ENCODE peak calls at places on chromosomes 4 and X, in five cellular contexts. C, H, E, F and J are unnamed samples.

GRCh38 chr4:7897811-7898210 is 41.9 kb downstream of the AFAP1 start:
- DNase-seq in C (no peak), H (peak; percentile 69), E (no peak), F (no peak), J (no peak)

GRCh38 chr4:76690091-76690905 is 207.6 kb downstream of the SOWAHB start:
- DNase-seq in C (no peak), H (no peak), E (no peak), F (no peak), J (no peak)

GRCh38 chrX:113868716-113869115 is 715.2 kb upstream of the HTR2C start:
- DNase-seq in C (no peak), H (no peak), E (no peak), F (no peak), J (no peak)

GRCh38 chr4:56227301-56227835 is 159.9 kb downstream of the AASDH start:
- DNase-seq in C (no peak), H (no peak), E (no peak), F (no peak), J (no peak)

GRCh38 chrX:100928660-100929613 is at the start of gene XKRX:
- DNase-seq in C (peak; percentile 73), H (peak; percentile 11), E (no peak), F (no peak), J (peak; percentile 37)

GRCh38 chr4:15353207-15353606 is 74.6 kb upstream of the C1QTNF7 start:
- DNase-seq in C (no peak), H (no peak), E (no peak), F (no peak), J (no peak)

GRCh38 chrX:105837227-105837626 is 14.9 kb downstream of the NRK start:
- DNase-seq in C (no peak), H (peak; percentile 86), E (peak; percentile 0), F (peak; percentile 51), J (no peak)

GRCh38 chr4:143178923-143179322 is 5.8 kb upstream of the USP38 start:
- DNase-seq in C (no peak), H (no peak), E (no peak), F (no peak), J (no peak)

GRCh38 chr4:2811830-2812599 is 19.1 kb downstream of the SH3BP2 start:
- DNase-seq in C (peak; percentile 81), H (peak; percentile 70), E (no peak), F (no peak), J (peak; percentile 67)

GRCh38 chr4:186483656-186484055 is 71.7 kb downstream of the MTNR1A start:
- DNase-seq in C (no peak), H (no peak), E (no peak), F (no peak), J (no peak)

GRCh38 chr4:110211007-110211769 is 12.8 kb upstream of the ELOVL6 start:
- DNase-seq in C (peak; percentile 59), H (peak; percentile 66), E (peak; percentile 29), F (peak; percentile 11), J (peak; percentile 36)

GRCh38 chrX:123696334-123696733 is 36.5 kb downstream of the THOC2 start:
- DNase-seq in C (no peak), H (no peak), E (no peak), F (no peak), J (no peak)

GRCh38 chr4:155025762-155026457 is 182.5 kb upstream of the NPY2R start:
- DNase-seq in C (peak; percentile 52), H (peak; percentile 25), E (no peak), F (no peak), J (peak; percentile 73)

GRCh38 chrX:39616098-39616729 is 481.5 kb downstream of the BCOR start:
- DNase-seq in C (no peak), H (no peak), E (no peak), F (no peak), J (no peak)

GRCh38 chrX:69968956-69969355 is 80.8 kb downstream of the AWAT2 start:
- DNase-seq in C (no peak), H (no peak), E (no peak), F (no peak), J (no peak)

GRCh38 chrX:135544338-135544948 is 24.0 kb downstream of the INTS6L start:
- DNase-seq in C (no peak), H (no peak), E (no peak), F (no peak), J (no peak)

GRCh38 chr4:155675709-155676429 is 9.2 kb downstream of the GUCY1A1 start:
- DNase-seq in C (no peak), H (no peak), E (no peak), F (no peak), J (no peak)

GRCh38 chrX:106437407-106437806 is 174.4 kb upstream of the RADX start:
- DNase-seq in C (no peak), H (no peak), E (no peak), F (no peak), J (no peak)

GRCh38 chr4:177726111-177726510 is 283.9 kb upstream of the AGA start:
- DNase-seq in C (no peak), H (peak; percentile 6), E (no peak), F (no peak), J (no peak)

GRCh38 chr4:140150636-140150885 is 3.4 kb downstream of the MAML3 start:
- DNase-seq in C (no peak), H (no peak), E (no peak), F (no peak), J (peak; percentile 89)